ENCODE peak calls at places on chromosomes 4 and X, in four cellular contexts. One of them, this sample, is unnamed.

GRCh38 chrX:69024931-69025330 is 140.3 kb downstream of the PJA1 start:
- DNase-seq in esophagus squamous epithelium: no peak
- DNase-seq in right lobe of liver: no peak
- DNase-seq in breast epithelium: no peak
- DNase-seq in this sample: peak; percentile 78

GRCh38 chr4:11805837-11806236 is 377.1 kb upstream of the HS3ST1 start:
- DNase-seq in right lobe of liver: no peak
- DNase-seq in esophagus squamous epithelium: no peak
- DNase-seq in breast epithelium: no peak
- DNase-seq in this sample: no peak

GRCh38 chr4:148112231-148112982 is 329.8 kb downstream of the NR3C2 start:
- DNase-seq in right lobe of liver: no peak
- DNase-seq in breast epithelium: no peak
- DNase-seq in esophagus squamous epithelium: no peak
- DNase-seq in this sample: no peak

GRCh38 chr4:86934147-86934771 is 552 bp upstream of the AFF1 start:
- DNase-seq in breast epithelium: no peak
- DNase-seq in esophagus squamous epithelium: no peak
- DNase-seq in right lobe of liver: no peak
- DNase-seq in this sample: no peak

GRCh38 chr4:70754470-70754869 is 32.7 kb downstream of the RUFY3 start:
- DNase-seq in right lobe of liver: no peak
- DNase-seq in breast epithelium: no peak
- DNase-seq in esophagus squamous epithelium: no peak
- DNase-seq in this sample: no peak

GRCh38 chr4:3212391-3213100 is 36.4 kb upstream of the MSANTD1 start:
- DNase-seq in right lobe of liver: no peak
- DNase-seq in esophagus squamous epithelium: no peak
- DNase-seq in breast epithelium: peak; percentile 19
- DNase-seq in this sample: no peak

GRCh38 chr4:48898733-48899431 is 7.7 kb downstream of the OCIAD2 start:
- DNase-seq in right lobe of liver: no peak
- DNase-seq in breast epithelium: no peak
- DNase-seq in esophagus squamous epithelium: no peak
- DNase-seq in this sample: no peak

GRCh38 chr4:154231796-154232478 is 259.7 kb downstream of the DCHS2 start:
- DNase-seq in right lobe of liver: no peak
- DNase-seq in breast epithelium: no peak
- DNase-seq in esophagus squamous epithelium: no peak
- DNase-seq in this sample: no peak

GRCh38 chr4:169361741-169362140 is 91.0 kb upstream of the SH3RF1 start:
- DNase-seq in breast epithelium: no peak
- DNase-seq in esophagus squamous epithelium: no peak
- DNase-seq in right lobe of liver: no peak
- DNase-seq in this sample: no peak

GRCh38 chrX:20623448-20623847 is 356.7 kb upstream of the RPS6KA3 start:
- DNase-seq in right lobe of liver: no peak
- DNase-seq in breast epithelium: no peak
- DNase-seq in esophagus squamous epithelium: no peak
- DNase-seq in this sample: no peak

GRCh38 chrX:24097741-24098140 is 43.0 kb downstream of the EIF2S3 start:
- DNase-seq in breast epithelium: no peak
- DNase-seq in esophagus squamous epithelium: no peak
- DNase-seq in right lobe of liver: no peak
- DNase-seq in this sample: no peak

GRCh38 chr4:74038161-74039064 is at the start of gene CXCL3:
- DNase-seq in breast epithelium: peak; percentile 53
- DNase-seq in right lobe of liver: peak; percentile 91
- DNase-seq in esophagus squamous epithelium: no peak
- DNase-seq in this sample: peak; percentile 81

GRCh38 chr4:37243722-37244582 is 591 bp upstream of the NWD2 start:
- DNase-seq in breast epithelium: no peak
- DNase-seq in esophagus squamous epithelium: no peak
- DNase-seq in right lobe of liver: no peak
- DNase-seq in this sample: no peak

GRCh38 chr4:25727711-25728493 is 72.3 kb downstream of the SLC34A2 start:
- DNase-seq in esophagus squamous epithelium: no peak
- DNase-seq in breast epithelium: no peak
- DNase-seq in right lobe of liver: no peak
- DNase-seq in this sample: no peak

GRCh38 chrX:20712811-20713210 is 446.1 kb upstream of the RPS6KA3 start:
- DNase-seq in breast epithelium: no peak
- DNase-seq in esophagus squamous epithelium: no peak
- DNase-seq in right lobe of liver: no peak
- DNase-seq in this sample: no peak

GRCh38 chrX:7270018-7270417 is 122.1 kb upstream of the PUDP start:
- DNase-seq in right lobe of liver: no peak
- DNase-seq in esophagus squamous epithelium: no peak
- DNase-seq in breast epithelium: no peak
- DNase-seq in this sample: no peak

GRCh38 chr4:112173593-112174559 is 28.6 kb downstream of the FAM241A start:
- DNase-seq in breast epithelium: no peak
- DNase-seq in right lobe of liver: no peak
- DNase-seq in esophagus squamous epithelium: no peak
- DNase-seq in this sample: peak; percentile 31

GRCh38 chrX:72121381-72121780 is 10.3 kb downstream of the RTL5 start:
- DNase-seq in breast epithelium: no peak
- DNase-seq in esophagus squamous epithelium: peak; percentile 6
- DNase-seq in right lobe of liver: peak; percentile 55
- DNase-seq in this sample: peak; percentile 49

GRCh38 chr4:121696140-121696640 is 590 bp downstream of the ANXA5 start:
- DNase-seq in esophagus squamous epithelium: peak; percentile 16
- DNase-seq in breast epithelium: peak; percentile 60
- DNase-seq in right lobe of liver: peak; percentile 84
- DNase-seq in this sample: peak; percentile 73

GRCh38 chrX:51641421-51642021 is 22.8 kb upstream of the CENPVL3 start:
- DNase-seq in esophagus squamous epithelium: no peak
- DNase-seq in right lobe of liver: no peak
- DNase-seq in breast epithelium: no peak
- DNase-seq in this sample: no peak

GRCh38 chr4:41718907-41719306 is 29.6 kb downstream of the PHOX2B start:
- DNase-seq in right lobe of liver: no peak
- DNase-seq in esophagus squamous epithelium: no peak
- DNase-seq in breast epithelium: no peak
- DNase-seq in this sample: no peak

GRCh38 chr4:52646726-52647125 is 12.4 kb downstream of the USP46 start:
- DNase-seq in esophagus squamous epithelium: no peak
- DNase-seq in right lobe of liver: no peak
- DNase-seq in breast epithelium: no peak
- DNase-seq in this sample: no peak

GRCh38 chr4:124530464-124531077 is 182.0 kb downstream of the ANKRD50 start:
- DNase-seq in breast epithelium: no peak
- DNase-seq in right lobe of liver: no peak
- DNase-seq in esophagus squamous epithelium: no peak
- DNase-seq in this sample: no peak

GRCh38 chrX:104270916-104271512 is 16.3 kb upstream of the ESX1 start:
- DNase-seq in right lobe of liver: peak; percentile 38
- DNase-seq in esophagus squamous epithelium: no peak
- DNase-seq in breast epithelium: no peak
- DNase-seq in this sample: no peak

GRCh38 chrX:18146954-18147353 is 73.7 kb downstream of the BEND2 start:
- DNase-seq in right lobe of liver: no peak
- DNase-seq in breast epithelium: no peak
- DNase-seq in esophagus squamous epithelium: no peak
- DNase-seq in this sample: no peak

GRCh38 chrX:40091691-40092421 is 5.9 kb downstream of the BCOR start:
- DNase-seq in right lobe of liver: peak; percentile 16
- DNase-seq in breast epithelium: no peak
- DNase-seq in esophagus squamous epithelium: no peak
- DNase-seq in this sample: no peak

GRCh38 chrX:24149346-24150050 is at the start of gene ZFX:
- DNase-seq in right lobe of liver: peak; percentile 80
- DNase-seq in esophagus squamous epithelium: peak; percentile 29
- DNase-seq in breast epithelium: peak; percentile 52
- DNase-seq in this sample: peak; percentile 77

GRCh38 chr4:113293043-113293560 is 243.6 kb downstream of the ANK2 start:
- DNase-seq in esophagus squamous epithelium: no peak
- DNase-seq in right lobe of liver: no peak
- DNase-seq in breast epithelium: no peak
- DNase-seq in this sample: no peak

GRCh38 chr4:20194079-20195013 is 57.4 kb upstream of the SLIT2 start:
- DNase-seq in esophagus squamous epithelium: no peak
- DNase-seq in breast epithelium: no peak
- DNase-seq in right lobe of liver: no peak
- DNase-seq in this sample: no peak

GRCh38 chr4:65654976-65655375 is 15.3 kb downstream of the EPHA5 start:
- DNase-seq in right lobe of liver: no peak
- DNase-seq in breast epithelium: no peak
- DNase-seq in esophagus squamous epithelium: no peak
- DNase-seq in this sample: no peak

GRCh38 chr4:147340547-147341225 is 140.2 kb upstream of the EDNRA start:
- DNase-seq in breast epithelium: no peak
- DNase-seq in right lobe of liver: no peak
- DNase-seq in esophagus squamous epithelium: no peak
- DNase-seq in this sample: no peak

GRCh38 chrX:17375631-17376380 is 806 bp downstream of the NHS start:
- DNase-seq in breast epithelium: no peak
- DNase-seq in right lobe of liver: peak; percentile 30
- DNase-seq in esophagus squamous epithelium: no peak
- DNase-seq in this sample: peak; percentile 33

GRCh38 chr4:6848717-6849305 is 60.8 kb upstream of the TBC1D14 start:
- DNase-seq in right lobe of liver: no peak
- DNase-seq in breast epithelium: no peak
- DNase-seq in esophagus squamous epithelium: no peak
- DNase-seq in this sample: no peak

GRCh38 chrX:2426289-2426882 is 74.4 kb downstream of the DHRSX start:
- DNase-seq in breast epithelium: no peak
- DNase-seq in esophagus squamous epithelium: no peak
- DNase-seq in right lobe of liver: no peak
- DNase-seq in this sample: no peak

GRCh38 chrX:154402622-154403127 is 4.5 kb downstream of the RPL10 start:
- DNase-seq in esophagus squamous epithelium: no peak
- DNase-seq in breast epithelium: no peak
- DNase-seq in right lobe of liver: no peak
- DNase-seq in this sample: no peak
- TF ChIP-seq POLR2A in esophagus squamous epithelium: no peak
- TF ChIP-seq POLR2A in breast epithelium: no peak
- TF ChIP-seq POLR2A in right lobe of liver: no peak
- TF ChIP-seq POLR2A in this sample: no peak

DNA sequence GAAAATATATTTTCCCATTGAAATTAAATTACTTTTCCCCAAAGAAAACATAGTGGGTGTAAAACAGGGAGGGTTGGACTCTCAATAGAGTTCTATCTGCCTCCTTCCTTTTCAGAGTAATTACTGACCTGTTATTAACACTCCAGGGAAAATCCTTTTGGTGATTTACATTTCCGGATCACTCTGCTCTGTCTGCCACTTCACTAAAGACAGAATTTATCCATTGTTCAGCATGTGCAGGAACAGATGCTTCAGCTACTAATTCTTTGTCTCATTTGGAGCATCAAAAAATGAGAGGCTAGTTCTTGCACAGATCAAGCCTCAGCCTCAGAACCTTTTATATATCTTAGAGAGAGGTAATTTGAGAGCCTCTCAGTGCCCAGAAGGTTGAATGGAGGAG is 1494.2 kb downstream of the STIM2 start:
- DNase-seq in breast epithelium: no peak
- DNase-seq in right lobe of liver: no peak
- DNase-seq in esophagus squamous epithelium: no peak
- DNase-seq in this sample: no peak
- TF ChIP-seq POLR2A in breast epithelium: no peak
- TF ChIP-seq POLR2A in right lobe of liver: no peak
- TF ChIP-seq POLR2A in esophagus squamous epithelium: no peak
- TF ChIP-seq POLR2A in this sample: no peak

DNA sequence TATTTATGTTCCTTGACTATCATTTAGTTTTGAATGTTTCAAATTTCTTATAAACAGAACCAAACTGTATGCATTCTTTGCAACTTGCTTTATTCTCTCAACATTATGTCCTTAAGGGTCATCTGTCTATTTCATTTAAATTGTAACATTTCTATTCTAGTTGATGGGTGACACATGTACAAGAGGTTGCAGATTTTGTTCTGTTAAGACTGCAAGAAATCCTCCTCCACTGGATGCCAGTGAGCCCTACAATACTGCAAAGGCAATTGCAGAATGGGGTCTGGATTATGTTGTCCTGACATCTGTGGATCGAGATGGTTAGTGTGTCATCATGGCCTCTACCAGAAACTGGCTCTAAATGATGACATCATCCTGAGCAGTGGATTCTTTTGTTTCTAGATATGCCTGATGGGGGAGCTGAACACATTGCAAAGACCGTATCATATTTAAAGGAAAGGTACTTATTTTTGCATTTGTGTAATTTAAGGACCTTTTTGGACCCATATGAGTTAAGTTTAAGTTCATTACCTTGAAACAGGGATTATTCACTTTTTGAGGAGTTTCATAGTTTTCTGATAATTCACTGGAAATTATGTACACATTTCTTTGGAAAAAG is 6.1 kb downstream of the LIAS start:
- DNase-seq in right lobe of liver: no peak
- DNase-seq in breast epithelium: no peak
- DNase-seq in esophagus squamous epithelium: no peak
- DNase-seq in this sample: no peak
- TF ChIP-seq POLR2A in right lobe of liver: no peak
- TF ChIP-seq POLR2A in breast epithelium: no peak
- TF ChIP-seq POLR2A in esophagus squamous epithelium: no peak
- TF ChIP-seq POLR2A in this sample: no peak

DNA sequence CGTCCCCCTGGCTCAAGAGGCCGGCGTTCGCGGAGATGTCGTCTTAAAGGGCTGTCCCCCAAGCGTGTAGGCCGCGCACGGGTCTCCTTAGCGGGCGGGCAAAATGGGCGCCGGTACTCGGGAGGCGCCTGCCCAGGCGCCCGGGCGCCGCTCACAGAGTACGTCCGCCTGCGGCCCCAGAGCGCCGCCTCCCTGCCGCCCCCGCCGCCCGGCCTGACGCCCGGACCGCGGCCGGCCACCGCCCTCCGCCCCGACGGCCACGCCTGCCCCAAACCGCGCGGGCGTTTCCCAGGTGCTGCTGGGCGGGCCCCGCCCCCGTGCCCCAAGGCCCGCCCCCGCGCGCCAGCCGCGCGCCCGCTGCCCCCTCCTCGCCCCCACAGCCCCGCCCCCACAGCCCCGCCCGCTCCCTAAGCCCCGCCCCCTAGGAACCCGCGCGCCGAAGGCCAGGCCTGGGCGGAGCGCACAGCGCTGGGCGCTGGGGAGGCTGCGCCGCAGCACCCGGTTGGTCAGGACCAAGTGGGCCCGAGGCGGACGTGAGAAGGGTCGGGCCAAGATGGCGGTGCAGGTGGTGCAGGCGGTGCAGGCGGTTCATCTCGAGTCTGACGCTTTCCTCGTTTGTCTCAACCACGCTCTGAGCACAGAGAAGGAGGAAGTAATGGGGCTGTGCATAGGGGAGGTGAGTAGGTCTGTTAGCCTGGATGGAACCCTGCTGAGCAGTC is at the start of the genes BRCC3, CMC4 and MTCP1:
- DNase-seq in breast epithelium: peak; percentile 72
- DNase-seq in esophagus squamous epithelium: peak; percentile 38
- DNase-seq in right lobe of liver: peak; percentile 87
- DNase-seq in this sample: peak; percentile 85
- TF ChIP-seq POLR2A in breast epithelium: peak; percentile 36
- TF ChIP-seq POLR2A in esophagus squamous epithelium: no peak
- TF ChIP-seq POLR2A in right lobe of liver: peak; percentile 80
- TF ChIP-seq POLR2A in this sample: no peak